ENCODE peak calls at places on chromosomes 2 and 18, in eight cellular contexts. One of them, this sample, is unnamed.

GRCh38 chr2:64525323-64525625 is 1.1 kb downstream of the AFTPH start:
- DNase-seq in A549: no peak
- DNase-seq in HFF-Myc: no peak
- DNase-seq in activated CD8-positive, alpha-beta memory T cell treated with anti-CD3 and anti-CD28 coated beads, Interleukin-2, amount 50 U/mL, for 4 hours: peak; percentile 35
- DNase-seq in M059J: peak; percentile 29
- DNase-seq in naive thymus-derived CD8-positive, alpha-beta T cell: no peak
- DNase-seq in psoas muscle: no peak
- DNase-seq in T-helper 1 cell: peak; percentile 54
- DNase-seq in this sample: peak; percentile 53

GRCh38 chr2:145339646-145340045 is 819.7 kb upstream of the ZEB2 start:
- DNase-seq in A549: no peak
- DNase-seq in HFF-Myc: no peak
- DNase-seq in activated CD8-positive, alpha-beta memory T cell treated with anti-CD3 and anti-CD28 coated beads, Interleukin-2, amount 50 U/mL, for 4 hours: no peak
- DNase-seq in M059J: no peak
- DNase-seq in naive thymus-derived CD8-positive, alpha-beta T cell: no peak
- DNase-seq in psoas muscle: no peak
- DNase-seq in T-helper 1 cell: no peak
- DNase-seq in this sample: no peak

GRCh38 chr2:106096446-106097369 is 97.4 kb downstream of the UXS1 start:
- DNase-seq in A549: no peak
- DNase-seq in HFF-Myc: no peak
- DNase-seq in activated CD8-positive, alpha-beta memory T cell treated with anti-CD3 and anti-CD28 coated beads, Interleukin-2, amount 50 U/mL, for 4 hours: no peak
- DNase-seq in M059J: no peak
- DNase-seq in naive thymus-derived CD8-positive, alpha-beta T cell: peak; percentile 43
- DNase-seq in psoas muscle: no peak
- DNase-seq in T-helper 1 cell: peak; percentile 32
- DNase-seq in this sample: no peak

GRCh38 chr2:139000087-139000486 is 219.9 kb upstream of the NXPH2 start:
- DNase-seq in A549: no peak
- DNase-seq in HFF-Myc: no peak
- DNase-seq in activated CD8-positive, alpha-beta memory T cell treated with anti-CD3 and anti-CD28 coated beads, Interleukin-2, amount 50 U/mL, for 4 hours: no peak
- DNase-seq in M059J: no peak
- DNase-seq in naive thymus-derived CD8-positive, alpha-beta T cell: no peak
- DNase-seq in psoas muscle: no peak
- DNase-seq in T-helper 1 cell: no peak
- DNase-seq in this sample: no peak

GRCh38 chr2:99754215-99754614 is 264.4 kb upstream of the REV1 start:
- DNase-seq in A549: no peak
- DNase-seq in HFF-Myc: no peak
- DNase-seq in activated CD8-positive, alpha-beta memory T cell treated with anti-CD3 and anti-CD28 coated beads, Interleukin-2, amount 50 U/mL, for 4 hours: no peak
- DNase-seq in M059J: peak; percentile 7
- DNase-seq in naive thymus-derived CD8-positive, alpha-beta T cell: no peak
- DNase-seq in psoas muscle: no peak
- DNase-seq in T-helper 1 cell: no peak
- DNase-seq in this sample: no peak

GRCh38 chr2:120793682-120794403 is 58.2 kb downstream of the GLI2 start:
- DNase-seq in A549: no peak
- DNase-seq in HFF-Myc: no peak
- DNase-seq in activated CD8-positive, alpha-beta memory T cell treated with anti-CD3 and anti-CD28 coated beads, Interleukin-2, amount 50 U/mL, for 4 hours: no peak
- DNase-seq in M059J: peak; percentile 24
- DNase-seq in naive thymus-derived CD8-positive, alpha-beta T cell: no peak
- DNase-seq in psoas muscle: no peak
- DNase-seq in T-helper 1 cell: no peak
- DNase-seq in this sample: no peak

GRCh38 chr2:365367-366275 is 77.7 kb upstream of the ALKAL2 start:
- DNase-seq in A549: no peak
- DNase-seq in HFF-Myc: no peak
- DNase-seq in activated CD8-positive, alpha-beta memory T cell treated with anti-CD3 and anti-CD28 coated beads, Interleukin-2, amount 50 U/mL, for 4 hours: no peak
- DNase-seq in M059J: no peak
- DNase-seq in naive thymus-derived CD8-positive, alpha-beta T cell: no peak
- DNase-seq in psoas muscle: no peak
- DNase-seq in T-helper 1 cell: no peak
- DNase-seq in this sample: no peak

GRCh38 chr2:237482485-237482884 is 4.6 kb upstream of the MLPH start:
- DNase-seq in A549: no peak
- DNase-seq in HFF-Myc: no peak
- DNase-seq in activated CD8-positive, alpha-beta memory T cell treated with anti-CD3 and anti-CD28 coated beads, Interleukin-2, amount 50 U/mL, for 4 hours: no peak
- DNase-seq in M059J: no peak
- DNase-seq in naive thymus-derived CD8-positive, alpha-beta T cell: no peak
- DNase-seq in psoas muscle: peak; percentile 93
- DNase-seq in T-helper 1 cell: no peak
- DNase-seq in this sample: peak; percentile 88

GRCh38 chr18:79706006-79706405 is 26.4 kb downstream of the CTDP1 start:
- DNase-seq in A549: no peak
- DNase-seq in HFF-Myc: no peak
- DNase-seq in activated CD8-positive, alpha-beta memory T cell treated with anti-CD3 and anti-CD28 coated beads, Interleukin-2, amount 50 U/mL, for 4 hours: no peak
- DNase-seq in M059J: no peak
- DNase-seq in naive thymus-derived CD8-positive, alpha-beta T cell: no peak
- DNase-seq in psoas muscle: no peak
- DNase-seq in T-helper 1 cell: no peak
- DNase-seq in this sample: no peak

GRCh38 chr2:208280933-208281332 is 14.9 kb downstream of the PIKFYVE start:
- DNase-seq in A549: no peak
- DNase-seq in HFF-Myc: peak; percentile 26
- DNase-seq in activated CD8-positive, alpha-beta memory T cell treated with anti-CD3 and anti-CD28 coated beads, Interleukin-2, amount 50 U/mL, for 4 hours: no peak
- DNase-seq in M059J: peak; percentile 76
- DNase-seq in naive thymus-derived CD8-positive, alpha-beta T cell: no peak
- DNase-seq in psoas muscle: no peak
- DNase-seq in T-helper 1 cell: no peak
- DNase-seq in this sample: peak; percentile 48

GRCh38 chr2:96359310-96359709 is 23.7 kb downstream of the NCAPH start:
- DNase-seq in A549: no peak
- DNase-seq in HFF-Myc: no peak
- DNase-seq in activated CD8-positive, alpha-beta memory T cell treated with anti-CD3 and anti-CD28 coated beads, Interleukin-2, amount 50 U/mL, for 4 hours: peak; percentile 51
- DNase-seq in M059J: no peak
- DNase-seq in naive thymus-derived CD8-positive, alpha-beta T cell: peak; percentile 43
- DNase-seq in psoas muscle: no peak
- DNase-seq in T-helper 1 cell: no peak
- DNase-seq in this sample: no peak

GRCh38 chr2:216985658-216986141 is 125.8 kb upstream of the TNP1 start:
- DNase-seq in A549: no peak
- DNase-seq in HFF-Myc: no peak
- DNase-seq in activated CD8-positive, alpha-beta memory T cell treated with anti-CD3 and anti-CD28 coated beads, Interleukin-2, amount 50 U/mL, for 4 hours: no peak
- DNase-seq in M059J: no peak
- DNase-seq in naive thymus-derived CD8-positive, alpha-beta T cell: no peak
- DNase-seq in psoas muscle: no peak
- DNase-seq in T-helper 1 cell: no peak
- DNase-seq in this sample: no peak

GRCh38 chr2:224381913-224382647 is 19.8 kb downstream of the FAM124B start:
- DNase-seq in A549: no peak
- DNase-seq in HFF-Myc: no peak
- DNase-seq in activated CD8-positive, alpha-beta memory T cell treated with anti-CD3 and anti-CD28 coated beads, Interleukin-2, amount 50 U/mL, for 4 hours: no peak
- DNase-seq in M059J: no peak
- DNase-seq in naive thymus-derived CD8-positive, alpha-beta T cell: no peak
- DNase-seq in psoas muscle: no peak
- DNase-seq in T-helper 1 cell: no peak
- DNase-seq in this sample: no peak

GRCh38 chr2:182650704-182651103 is 65.4 kb upstream of the DNAJC10 start:
- DNase-seq in A549: peak; percentile 3
- DNase-seq in HFF-Myc: peak; percentile 35
- DNase-seq in activated CD8-positive, alpha-beta memory T cell treated with anti-CD3 and anti-CD28 coated beads, Interleukin-2, amount 50 U/mL, for 4 hours: no peak
- DNase-seq in M059J: peak; percentile 63
- DNase-seq in naive thymus-derived CD8-positive, alpha-beta T cell: no peak
- DNase-seq in psoas muscle: no peak
- DNase-seq in T-helper 1 cell: peak; percentile 28
- DNase-seq in this sample: peak; percentile 90

GRCh38 chr2:68317971-68318685 is 1.6 kb downstream of the CNRIP1 start:
- DNase-seq in A549: no peak
- DNase-seq in HFF-Myc: no peak
- DNase-seq in activated CD8-positive, alpha-beta memory T cell treated with anti-CD3 and anti-CD28 coated beads, Interleukin-2, amount 50 U/mL, for 4 hours: no peak
- DNase-seq in M059J: no peak
- DNase-seq in naive thymus-derived CD8-positive, alpha-beta T cell: no peak
- DNase-seq in psoas muscle: no peak
- DNase-seq in T-helper 1 cell: no peak
- DNase-seq in this sample: no peak

GRCh38 chr18:22467760-22468553 is 50.2 kb upstream of the CTAGE1 start:
- DNase-seq in A549: peak; percentile 48
- DNase-seq in HFF-Myc: peak; percentile 88
- DNase-seq in activated CD8-positive, alpha-beta memory T cell treated with anti-CD3 and anti-CD28 coated beads, Interleukin-2, amount 50 U/mL, for 4 hours: no peak
- DNase-seq in M059J: peak; percentile 98
- DNase-seq in naive thymus-derived CD8-positive, alpha-beta T cell: no peak
- DNase-seq in psoas muscle: no peak
- DNase-seq in T-helper 1 cell: no peak
- DNase-seq in this sample: peak; percentile 80

GRCh38 chr18:34840416-34840815 is 130.3 kb downstream of the DTNA start:
- DNase-seq in A549: no peak
- DNase-seq in HFF-Myc: no peak
- DNase-seq in activated CD8-positive, alpha-beta memory T cell treated with anti-CD3 and anti-CD28 coated beads, Interleukin-2, amount 50 U/mL, for 4 hours: no peak
- DNase-seq in M059J: peak; percentile 3
- DNase-seq in naive thymus-derived CD8-positive, alpha-beta T cell: no peak
- DNase-seq in psoas muscle: no peak
- DNase-seq in T-helper 1 cell: no peak
- DNase-seq in this sample: no peak

GRCh38 chr2:232013701-232014353 is 52.3 kb downstream of the DIS3L2 start:
- DNase-seq in A549: no peak
- DNase-seq in HFF-Myc: peak; percentile 84
- DNase-seq in activated CD8-positive, alpha-beta memory T cell treated with anti-CD3 and anti-CD28 coated beads, Interleukin-2, amount 50 U/mL, for 4 hours: no peak
- DNase-seq in M059J: peak; percentile 95
- DNase-seq in naive thymus-derived CD8-positive, alpha-beta T cell: no peak
- DNase-seq in psoas muscle: no peak
- DNase-seq in T-helper 1 cell: no peak
- DNase-seq in this sample: peak; percentile 86

GRCh38 chr18:8812631-8813030 is 107.3 kb downstream of the MTCL1 start:
- DNase-seq in A549: no peak
- DNase-seq in HFF-Myc: no peak
- DNase-seq in activated CD8-positive, alpha-beta memory T cell treated with anti-CD3 and anti-CD28 coated beads, Interleukin-2, amount 50 U/mL, for 4 hours: no peak
- DNase-seq in M059J: peak; percentile 80
- DNase-seq in naive thymus-derived CD8-positive, alpha-beta T cell: no peak
- DNase-seq in psoas muscle: no peak
- DNase-seq in T-helper 1 cell: no peak
- DNase-seq in this sample: no peak

GRCh38 chr18:48318481-48318880 is 90.7 kb downstream of the ZBTB7C start:
- DNase-seq in A549: no peak
- DNase-seq in HFF-Myc: no peak
- DNase-seq in activated CD8-positive, alpha-beta memory T cell treated with anti-CD3 and anti-CD28 coated beads, Interleukin-2, amount 50 U/mL, for 4 hours: no peak
- DNase-seq in M059J: no peak
- DNase-seq in naive thymus-derived CD8-positive, alpha-beta T cell: no peak
- DNase-seq in psoas muscle: no peak
- DNase-seq in T-helper 1 cell: no peak
- DNase-seq in this sample: no peak

GRCh38 chr2:188788621-188789020 is 185.6 kb upstream of the COL3A1 start:
- DNase-seq in A549: no peak
- DNase-seq in HFF-Myc: no peak
- DNase-seq in activated CD8-positive, alpha-beta memory T cell treated with anti-CD3 and anti-CD28 coated beads, Interleukin-2, amount 50 U/mL, for 4 hours: no peak
- DNase-seq in M059J: peak; percentile 83
- DNase-seq in naive thymus-derived CD8-positive, alpha-beta T cell: no peak
- DNase-seq in psoas muscle: peak; percentile 66
- DNase-seq in T-helper 1 cell: no peak
- DNase-seq in this sample: peak; percentile 89

GRCh38 chr2:234980476-234981187 is 28.8 kb downstream of the SH3BP4 start:
- DNase-seq in A549: no peak
- DNase-seq in HFF-Myc: no peak
- DNase-seq in activated CD8-positive, alpha-beta memory T cell treated with anti-CD3 and anti-CD28 coated beads, Interleukin-2, amount 50 U/mL, for 4 hours: no peak
- DNase-seq in M059J: peak; percentile 89
- DNase-seq in naive thymus-derived CD8-positive, alpha-beta T cell: no peak
- DNase-seq in psoas muscle: peak; percentile 11
- DNase-seq in T-helper 1 cell: no peak
- DNase-seq in this sample: peak; percentile 50

GRCh38 chr2:207394203-207394741 is 135.5 kb upstream of the CREB1 start:
- DNase-seq in A549: no peak
- DNase-seq in HFF-Myc: no peak
- DNase-seq in activated CD8-positive, alpha-beta memory T cell treated with anti-CD3 and anti-CD28 coated beads, Interleukin-2, amount 50 U/mL, for 4 hours: no peak
- DNase-seq in M059J: peak; percentile 52
- DNase-seq in naive thymus-derived CD8-positive, alpha-beta T cell: no peak
- DNase-seq in psoas muscle: no peak
- DNase-seq in T-helper 1 cell: no peak
- DNase-seq in this sample: peak; percentile 51

GRCh38 chr2:233430091-233430490 is 75.8 kb downstream of the DGKD start:
- DNase-seq in A549: no peak
- DNase-seq in HFF-Myc: no peak
- DNase-seq in activated CD8-positive, alpha-beta memory T cell treated with anti-CD3 and anti-CD28 coated beads, Interleukin-2, amount 50 U/mL, for 4 hours: no peak
- DNase-seq in M059J: peak; percentile 82
- DNase-seq in naive thymus-derived CD8-positive, alpha-beta T cell: no peak
- DNase-seq in psoas muscle: no peak
- DNase-seq in T-helper 1 cell: no peak
- DNase-seq in this sample: no peak

GRCh38 chr2:204108301-204108700 is 171.7 kb downstream of the ICOS start:
- DNase-seq in A549: peak; percentile 16
- DNase-seq in HFF-Myc: peak; percentile 1
- DNase-seq in activated CD8-positive, alpha-beta memory T cell treated with anti-CD3 and anti-CD28 coated beads, Interleukin-2, amount 50 U/mL, for 4 hours: peak; percentile 18
- DNase-seq in M059J: peak; percentile 9
- DNase-seq in naive thymus-derived CD8-positive, alpha-beta T cell: peak; percentile 29
- DNase-seq in psoas muscle: no peak
- DNase-seq in T-helper 1 cell: peak; percentile 85
- DNase-seq in this sample: peak; percentile 26

GRCh38 chr2:69600425-69600824 is 43.1 kb downstream of the AAK1 start:
- DNase-seq in A549: no peak
- DNase-seq in HFF-Myc: no peak
- DNase-seq in activated CD8-positive, alpha-beta memory T cell treated with anti-CD3 and anti-CD28 coated beads, Interleukin-2, amount 50 U/mL, for 4 hours: no peak
- DNase-seq in M059J: no peak
- DNase-seq in naive thymus-derived CD8-positive, alpha-beta T cell: no peak
- DNase-seq in psoas muscle: no peak
- DNase-seq in T-helper 1 cell: peak; percentile 81
- DNase-seq in this sample: no peak

GRCh38 chr2:1605102-1605501 is 139.2 kb downstream of the PXDN start:
- DNase-seq in A549: no peak
- DNase-seq in HFF-Myc: no peak
- DNase-seq in activated CD8-positive, alpha-beta memory T cell treated with anti-CD3 and anti-CD28 coated beads, Interleukin-2, amount 50 U/mL, for 4 hours: no peak
- DNase-seq in M059J: peak; percentile 37
- DNase-seq in naive thymus-derived CD8-positive, alpha-beta T cell: no peak
- DNase-seq in psoas muscle: peak; percentile 79
- DNase-seq in T-helper 1 cell: no peak
- DNase-seq in this sample: no peak

GRCh38 chr2:86223682-86224560 is 24.7 kb downstream of the MRPL35 start:
- DNase-seq in A549: no peak
- DNase-seq in HFF-Myc: no peak
- DNase-seq in activated CD8-positive, alpha-beta memory T cell treated with anti-CD3 and anti-CD28 coated beads, Interleukin-2, amount 50 U/mL, for 4 hours: no peak
- DNase-seq in M059J: peak; percentile 52
- DNase-seq in naive thymus-derived CD8-positive, alpha-beta T cell: no peak
- DNase-seq in psoas muscle: no peak
- DNase-seq in T-helper 1 cell: no peak
- DNase-seq in this sample: no peak